ENCODE peak calls at places on chromosomes 5 and 9, in four cellular contexts. M is pancreas; Z is adrenal gland; H is CD4-positive, alpha-beta T cell. P is an unnamed sample.

GRCh38 chr5:156394642-156395393 is 67.9 kb downstream of the SGCD start:
- DNase-seq in M (no peak), Z (peak), H (no peak), P (no peak)

GRCh38 chr5:34804398-34804797 is 34.6 kb upstream of the TTC23L start:
- DNase-seq in M (no peak), Z (no peak), H (no peak), P (no peak)

GRCh38 chr9:133686642-133687575 is 50.7 kb downstream of the DBH start:
- DNase-seq in M (no peak), Z (no peak), H (no peak), P (no peak)

GRCh38 chr9:134127065-134127580 is 8.8 kb upstream of the WDR5 start:
- DNase-seq in M (no peak), Z (no peak), H (no peak), P (no peak)

GRCh38 chr9:71112866-71113265 is 8.6 kb downstream of the TRPM3 start:
- DNase-seq in M (no peak), Z (no peak), H (no peak), P (no peak)

GRCh38 chr9:36748322-36748899 is 175.7 kb downstream of the MELK start:
- DNase-seq in M (no peak), Z (peak), H (peak), P (peak)

GRCh38 chr5:160169326-160169725 is 50.1 kb upstream of the PWWP2A start:
- DNase-seq in M (no peak), Z (no peak), H (no peak), P (peak)

GRCh38 chr5:136040746-136041415 is 12.1 kb downstream of the TGFBI start:
- DNase-seq in M (no peak), Z (no peak), H (no peak), P (peak)

GRCh38 chr9:105232207-105232606 is 12.2 kb upstream of the SLC44A1 start:
- DNase-seq in M (no peak), Z (no peak), H (no peak), P (no peak)

GRCh38 chr9:123322771-123323481 is 33.1 kb upstream of the CRB2 start:
- DNase-seq in M (no peak), Z (no peak), H (peak), P (no peak)

GRCh38 chr5:149455889-149456409 is 76.9 kb upstream of the IL17B start:
- DNase-seq in M (no peak), Z (peak), H (no peak), P (peak)

GRCh38 chr9:111828193-111828592 is 33.5 kb upstream of the SHOC1 start:
- DNase-seq in M (no peak), Z (no peak), H (no peak), P (no peak)

GRCh38 chr9:738209-738915 is 103.1 kb upstream of the DMRT1 start:
- DNase-seq in M (no peak), Z (no peak), H (no peak), P (peak)

GRCh38 chr9:93156475-93157008 is 22.5 kb upstream of the NINJ1 start:
- DNase-seq in M (no peak), Z (no peak), H (no peak), P (no peak)

GRCh38 chr5:174725991-174726601 is 1.7 kb downstream of the MSX2 start:
- DNase-seq in M (no peak), Z (no peak), H (no peak), P (no peak)

GRCh38 chr5:179268399-179268952 is 76.8 kb downstream of the ADAMTS2 start:
- DNase-seq in M (peak), Z (peak), H (no peak), P (no peak)

GRCh38 chr5:106825379-106825778 is 845.4 kb downstream of the EFNA5 start:
- DNase-seq in M (no peak), Z (no peak), H (no peak), P (peak)

GRCh38 chr5:176625966-176626875 is 4.1 kb downstream of the SNCB start:
- DNase-seq in M (no peak), Z (no peak), H (no peak), P (no peak)

GRCh38 chr9:34610434-34611206 is 1.3 kb downstream of the RPP25L start:
- DNase-seq in M (no peak), Z (no peak), H (no peak), P (no peak)

GRCh38 chr5:148904440-148904839 is 78.0 kb downstream of the ADRB2 start:
- DNase-seq in M (peak), Z (no peak), H (no peak), P (no peak)

GRCh38 chr9:108130896-108131295 is 641.3 kb upstream of the KLF4 start:
- DNase-seq in M (no peak), Z (no peak), H (no peak), P (no peak)

GRCh38 chr5:149464796-149465489 is 85.9 kb upstream of the IL17B start:
- DNase-seq in M (no peak), Z (peak), H (no peak), P (peak)

GRCh38 chr5:151156732-151157402 is 712 bp downstream of the ANXA6 start:
- DNase-seq in M (no peak), Z (peak), H (no peak), P (peak)

GRCh38 chr9:3241290-3241689 is 284.5 kb downstream of the RFX3 start:
- DNase-seq in M (no peak), Z (no peak), H (no peak), P (peak)

GRCh38 chr5:6253846-6254245 is 124.5 kb downstream of the MED10 start:
- DNase-seq in M (no peak), Z (no peak), H (no peak), P (no peak)

GRCh38 chr5:102875672-102876071 is 120.6 kb downstream of the PAM start:
- DNase-seq in M (no peak), Z (no peak), H (no peak), P (no peak)

GRCh38 chr5:53130206-53130605 is 20.6 kb upstream of the MOCS2 start:
- DNase-seq in M (no peak), Z (no peak), H (no peak), P (peak)

GRCh38 chr9:124118894-124119293 is 107.3 kb downstream of the LHX2 start:
- DNase-seq in M (no peak), Z (no peak), H (no peak), P (no peak)

GRCh38 chr5:55657443-55657842 is 54.7 kb downstream of the SLC38A9 start:
- DNase-seq in M (no peak), Z (no peak), H (no peak), P (no peak)

DNA sequence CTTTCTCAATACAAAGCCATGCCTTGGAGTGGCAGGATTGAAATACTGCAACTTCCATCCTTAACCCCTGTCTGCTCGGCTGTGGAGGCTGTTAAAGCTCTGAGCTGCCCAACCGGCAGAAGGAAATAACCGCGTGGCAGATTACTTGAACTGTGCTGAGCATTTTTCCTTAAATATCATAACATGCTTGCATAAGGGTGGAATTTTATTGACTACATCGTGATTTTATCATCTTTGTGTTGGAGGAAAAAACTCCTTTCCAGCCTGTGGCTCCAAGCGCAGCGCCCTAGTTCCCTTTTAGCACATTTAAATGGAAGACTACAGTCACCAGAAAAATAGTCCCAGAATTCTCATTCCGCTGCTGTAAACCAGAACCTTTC is 1.6 kb downstream of the SHC3 start:
- DNase-seq in M (no peak), Z (peak), H (no peak), P (peak)
- TF ChIP-seq CTCF in M (no peak), Z (no peak), H (no peak), P (no peak)

GRCh38 chr5:61624966-61625681 is 293.1 kb downstream of the ZSWIM6 start:
- DNase-seq in M (no peak), Z (no peak), H (no peak), P (no peak)

GRCh38 chr5:61620660-61621650 is 288.9 kb downstream of the ZSWIM6 start:
- DNase-seq in M (no peak), Z (no peak), H (no peak), P (no peak)

GRCh38 chr5:61624553-61624952 is 292.5 kb downstream of the ZSWIM6 start:
- DNase-seq in M (no peak), Z (no peak), H (no peak), P (no peak)

GRCh38 chr5:61625682-61626620 is 293.9 kb downstream of the ZSWIM6 start:
- DNase-seq in M (peak), Z (peak), H (no peak), P (peak)

GRCh38 chr5:61623401-61624069 is 291.5 kb downstream of the ZSWIM6 start:
- DNase-seq in M (no peak), Z (no peak), H (no peak), P (no peak)
- TF ChIP-seq CTCF in M (no peak), Z (no peak), H (no peak), P (peak)

GRCh38 chr5:69450116-69450515 is 35.2 kb downstream of the MARVELD2 start:
- DNase-seq in M (no peak), Z (no peak), H (no peak), P (peak)
- TF ChIP-seq CTCF in M (no peak), Z (no peak), H (no peak), P (no peak)

GRCh38 chr9:95736891-95737522 is 138.5 kb upstream of the ERCC6L2 start:
- DNase-seq in M (no peak), Z (no peak), H (no peak), P (no peak)

GRCh38 chr9:95733687-95734659 is 141.5 kb upstream of the ERCC6L2 start:
- DNase-seq in M (no peak), Z (no peak), H (no peak), P (no peak)

GRCh38 chr9:95735701-95736100 is 139.8 kb upstream of the ERCC6L2 start:
- DNase-seq in M (no peak), Z (no peak), H (no peak), P (no peak)

GRCh38 chr9:95738438-95738837 is 137.1 kb upstream of the ERCC6L2 start:
- DNase-seq in M (no peak), Z (no peak), H (no peak), P (no peak)

GRCh38 chr9:95736370-95736769 is 139.1 kb upstream of the ERCC6L2 start:
- DNase-seq in M (no peak), Z (no peak), H (no peak), P (no peak)
- TF ChIP-seq CTCF in M (no peak), Z (peak), H (no peak), P (peak)

DNA sequence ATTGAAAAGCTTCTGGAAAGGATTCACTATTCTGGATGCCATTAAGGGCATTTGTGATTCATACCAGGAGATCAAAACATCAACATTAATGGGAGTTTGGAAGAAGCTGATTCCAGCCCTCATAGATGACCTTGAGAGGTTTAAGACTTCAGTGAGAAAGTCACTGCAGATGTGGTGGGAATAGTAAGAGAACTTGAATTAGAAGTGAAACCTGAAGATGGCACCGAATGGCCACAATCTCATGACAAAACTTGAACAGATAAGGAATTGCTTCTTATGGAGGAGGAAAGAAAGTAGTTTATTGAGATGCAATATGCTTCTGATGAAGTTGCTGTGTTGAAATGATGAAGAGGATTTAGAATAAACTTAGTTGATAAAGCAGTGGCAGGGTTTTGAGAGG is 254.6 kb upstream of the SLC24A2 start:
- DNase-seq in M (no peak), Z (no peak), H (no peak), P (peak)
- TF ChIP-seq CTCF in M (no peak), Z (no peak), H (no peak), P (no peak)

GRCh38 chr5:133474851-133475590 is 137.3 kb downstream of the FSTL4 start:
- DNase-seq in M (no peak), Z (no peak), H (no peak), P (no peak)

GRCh38 chr5:133469846-133470245 is 142.5 kb downstream of the FSTL4 start:
- DNase-seq in M (no peak), Z (no peak), H (no peak), P (no peak)

GRCh38 chr5:133471699-133472098 is 140.6 kb downstream of the FSTL4 start:
- DNase-seq in M (no peak), Z (no peak), H (no peak), P (no peak)

GRCh38 chr5:133473291-133473690 is 139.1 kb downstream of the FSTL4 start:
- DNase-seq in M (no peak), Z (no peak), H (no peak), P (no peak)

DNA sequence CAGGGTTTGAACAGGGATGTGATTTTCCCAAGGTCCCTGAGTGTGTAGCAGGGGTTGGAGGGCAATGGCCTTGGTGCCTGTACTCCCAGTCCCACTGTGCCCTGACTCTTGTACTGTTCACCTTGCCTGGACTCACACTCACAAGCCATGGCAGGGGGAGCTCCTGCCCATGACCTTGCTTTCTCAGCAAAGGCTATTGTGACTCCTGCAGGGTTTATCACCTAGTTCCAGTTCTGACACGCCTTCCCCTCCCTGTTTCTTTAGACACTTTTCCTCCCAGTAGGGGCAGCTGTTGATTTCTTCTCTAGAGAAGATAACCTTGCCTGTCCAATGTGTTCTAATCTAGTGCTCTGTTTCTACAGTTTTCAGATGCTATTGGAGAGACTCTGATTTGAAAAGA is 139.5 kb downstream of the FSTL4 start:
- DNase-seq in M (no peak), Z (no peak), H (no peak), P (no peak)
- TF ChIP-seq CTCF in M (no peak), Z (no peak), H (no peak), P (no peak)

DNA sequence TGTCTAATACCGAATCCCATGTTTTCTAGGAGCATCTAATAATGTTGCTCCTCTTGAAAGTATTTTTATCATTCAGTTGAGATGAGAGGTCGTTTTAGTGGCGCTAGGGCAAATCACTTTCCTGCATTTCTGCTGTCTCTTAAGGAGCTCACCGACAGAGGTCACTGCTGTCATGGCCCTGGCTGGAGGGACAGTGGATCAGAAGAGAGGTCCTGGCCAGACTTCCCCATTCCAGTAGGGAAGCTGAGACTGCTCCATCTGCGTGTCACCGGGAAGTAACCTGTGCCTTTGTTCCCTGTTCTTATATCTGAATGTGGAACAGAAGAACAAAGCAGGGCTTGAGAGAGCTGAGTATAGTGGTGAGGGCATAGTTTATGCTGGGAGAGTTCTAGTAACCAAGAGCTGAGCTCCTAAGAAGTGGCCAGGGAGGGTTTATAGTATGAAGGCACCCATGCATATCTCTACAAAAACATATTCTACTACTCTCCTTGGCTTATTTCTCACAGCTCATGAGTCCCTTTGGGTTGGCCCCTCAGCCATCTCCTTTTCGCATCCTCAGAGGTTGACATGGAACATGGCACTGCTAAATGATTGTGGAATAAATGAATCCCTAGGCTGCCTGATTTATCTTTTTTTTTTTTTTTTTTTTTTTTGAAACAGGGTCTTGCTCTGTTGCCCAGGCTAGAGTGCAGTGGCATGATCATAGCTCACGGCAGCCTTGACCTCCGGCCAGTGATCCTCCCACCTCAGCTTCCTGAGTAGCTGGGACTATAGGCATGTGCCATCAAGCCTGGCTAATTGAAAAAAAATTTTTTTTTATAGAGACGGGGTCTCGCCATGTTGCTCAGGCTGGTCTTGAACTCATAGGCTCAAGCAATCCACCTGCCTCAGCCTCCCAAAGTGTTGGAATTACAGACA is 27.2 kb downstream of the ATP6V0E1 start:
- DNase-seq in M (peak), Z (peak), H (no peak), P (no peak)
- TF ChIP-seq CTCF in M (no peak), Z (peak), H (no peak), P (peak)

GRCh38 chr5:115601709-115602584 is at the start of gene TICAM2:
- DNase-seq in M (peak), Z (peak), H (peak), P (peak)
- TF ChIP-seq CTCF in M (no peak), Z (no peak), H (no peak), P (no peak)

GRCh38 chr5:111472579-111472978 is 39.8 kb downstream of the STARD4 start:
- DNase-seq in M (no peak), Z (no peak), H (no peak), P (no peak)

GRCh38 chr5:111480346-111480745 is 32.0 kb downstream of the STARD4 start:
- DNase-seq in M (no peak), Z (no peak), H (no peak), P (no peak)

GRCh38 chr5:111478898-111479297 is 33.4 kb downstream of the STARD4 start:
- DNase-seq in M (no peak), Z (no peak), H (no peak), P (no peak)

GRCh38 chr5:111478266-111478665 is 34.1 kb downstream of the STARD4 start:
- DNase-seq in M (no peak), Z (no peak), H (no peak), P (no peak)
- TF ChIP-seq CTCF in M (no peak), Z (no peak), H (no peak), P (peak)